ENCODE peak calls at places on chromosomes 7 and 10, in four cellular contexts. J is cardiac muscle cell, R is mammary epithelial cell, C is nephron progenitor cell. N is an unnamed sample.
A peak's percentile ranks its signal among the peaks of the same experiment; 100 is the strongest.

GRCh38 chr10:124586142-124586541 is 124.5 kb downstream of the LHPP start:
- DNase-seq in J (no peak), R (no peak), C (no peak), N (no peak)

GRCh38 chr7:140723002-140723401 is 26.5 kb downstream of the NDUFB2 start:
- DNase-seq in J (no peak), R (no peak), C (no peak), N (no peak)

GRCh38 chr7:36289833-36290661 is 99.6 kb upstream of the ANLN start:
- DNase-seq in J (no peak), R (no peak), C (no peak), N (peak; percentile 75)

GRCh38 chr10:2049560-2049959 is 312.2 kb upstream of the ADARB2 start:
- DNase-seq in J (no peak), R (peak; percentile 2), C (no peak), N (no peak)

GRCh38 chr7:99730992-99731391 is 4.0 kb downstream of the CYP3A7 start:
- DNase-seq in J (no peak), R (no peak), C (no peak), N (no peak)

GRCh38 chr7:110386006-110386405 is 704.9 kb upstream of the LRRN3 start:
- DNase-seq in J (no peak), R (peak; percentile 27), C (no peak), N (no peak)

GRCh38 chr10:121313119-121313858 is 285.0 kb downstream of the FGFR2 start:
- DNase-seq in J (peak; percentile 12), R (peak; percentile 86), C (no peak), N (peak; percentile 48)

GRCh38 chr10:34203966-34204630 is 611.0 kb downstream of the PARD3 start:
- DNase-seq in J (no peak), R (no peak), C (no peak), N (no peak)

GRCh38 chr10:21494221-21495001 is 31.1 kb downstream of the SKIDA1 start:
- DNase-seq in J (peak; percentile 65), R (no peak), C (peak; percentile 68), N (no peak)

GRCh38 chr7:140673063-140673769 is 471 bp downstream of the ADCK2 start:
- DNase-seq in J (no peak), R (peak; percentile 56), C (peak; percentile 67), N (peak; percentile 56)

GRCh38 chr10:94042001-94042813 is 48.5 kb downstream of the PLCE1 start:
- DNase-seq in J (peak; percentile 76), R (peak; percentile 23), C (no peak), N (peak; percentile 54)

GRCh38 chr7:43108255-43109011 is 4.0 kb upstream of the HECW1 start:
- DNase-seq in J (peak; percentile 72), R (peak; percentile 50), C (peak; percentile 87), N (peak; percentile 78)

GRCh38 chr10:79320785-79321493 is 26.3 kb upstream of the PPIF start:
- DNase-seq in J (peak; percentile 65), R (peak; percentile 99), C (no peak), N (peak; percentile 99)

GRCh38 chr10:72340510-72340895 is 14.2 kb downstream of the DNAJB12 start:
- DNase-seq in J (peak; percentile 70), R (no peak), C (peak; percentile 83), N (peak; percentile 68)

GRCh38 chr10:69409968-69410367 is 6.8 kb downstream of the TACR2 start:
- DNase-seq in J (peak; percentile 57), R (no peak), C (no peak), N (no peak)

GRCh38 chr10:43436291-43437140 is at the start of gene ZNF487:
- DNase-seq in J (peak; percentile 93), R (peak; percentile 90), C (peak; percentile 86), N (peak; percentile 84)

GRCh38 chr7:770336-770735 is 43.3 kb upstream of the PRKAR1B start:
- DNase-seq in J (no peak), R (no peak), C (no peak), N (no peak)

GRCh38 chr10:88389456-88389855 is 193.7 kb downstream of the RNLS start:
- DNase-seq in J (peak; percentile 81), R (peak; percentile 30), C (peak; percentile 9), N (peak; percentile 65)

GRCh38 chr10:63456437-63457210 is 9.2 kb downstream of the JMJD1C start:
- DNase-seq in J (peak; percentile 76), R (peak; percentile 37), C (no peak), N (peak; percentile 52)

GRCh38 chr10:131257027-131257426 is 54.5 kb downstream of the TCERG1L start:
- DNase-seq in J (no peak), R (no peak), C (no peak), N (no peak)

GRCh38 chr7:83005410-83005809 is 157.3 kb downstream of the PCLO start:
- DNase-seq in J (peak; percentile 10), R (no peak), C (no peak), N (no peak)

GRCh38 chr10:84360634-84361365 is 32.4 kb downstream of the CCSER2 start:
- DNase-seq in J (peak; percentile 54), R (peak; percentile 15), C (no peak), N (no peak)

DNA sequence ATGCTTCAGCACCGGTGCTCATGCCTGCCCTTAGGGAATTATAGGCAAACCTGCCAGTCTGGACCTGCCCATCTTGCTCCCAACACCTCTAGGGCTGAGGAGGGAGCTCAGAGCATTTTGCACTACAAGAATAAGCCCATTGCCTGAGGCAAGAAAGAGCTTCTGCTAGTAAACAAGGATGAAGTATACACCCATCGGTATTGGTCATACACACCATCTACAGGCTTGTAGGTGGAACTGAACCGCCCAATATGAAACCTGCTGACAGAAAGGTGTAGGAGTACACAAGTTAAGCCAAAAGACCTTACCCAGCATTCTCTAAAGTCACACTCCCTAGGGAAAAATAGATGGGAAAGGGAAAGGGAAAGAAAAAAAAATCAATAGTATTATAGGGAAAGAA is 957.0 kb upstream of the LRRTM3 start:
- DNase-seq in J (no peak), R (no peak), C (no peak), N (no peak)
- TF ChIP-seq CTCF in J (no peak), R (peak; percentile 13), C (no peak), N (no peak)

GRCh38 chr7:81604808-81605174 is 165.1 kb downstream of the HGF start:
- DNase-seq in J (no peak), R (no peak), C (no peak), N (no peak)
- TF ChIP-seq CTCF in J (no peak), R (no peak), C (no peak), N (no peak)

GRCh38 chr10:133355266-133355665 is 2.6 kb downstream of the FUOM start:
- DNase-seq in J (no peak), R (no peak), C (no peak), N (no peak)
- TF ChIP-seq CTCF in J (no peak), R (no peak), C (no peak), N (no peak)

DNA sequence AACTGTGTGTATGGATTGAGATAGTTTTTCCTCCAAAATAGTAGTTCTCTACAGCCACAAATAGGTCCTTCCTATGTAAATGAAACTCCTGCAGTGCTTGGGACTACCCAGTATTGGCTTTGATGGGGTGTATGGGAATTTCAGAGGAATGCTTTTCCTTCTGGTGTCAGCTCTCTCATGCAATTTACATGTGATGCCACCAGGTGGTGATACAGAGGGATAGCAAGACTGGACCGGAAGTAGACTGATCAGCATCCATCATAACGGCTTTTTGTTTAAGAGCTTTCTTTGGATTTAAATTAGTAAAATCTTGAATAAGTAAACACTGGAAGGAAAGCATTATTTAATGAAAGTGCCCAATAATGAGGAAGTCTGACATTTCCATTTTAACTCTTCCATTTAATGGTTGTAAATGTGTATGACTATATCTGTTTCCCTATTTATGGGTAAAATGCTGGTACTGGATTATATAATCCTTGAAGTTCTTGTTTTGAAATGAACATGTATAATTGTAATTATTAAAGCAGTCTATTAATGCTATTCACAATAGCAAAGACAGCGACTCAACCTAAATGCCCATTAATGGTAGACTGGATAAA is 22.7 kb downstream of the DYNC1I1 start:
- DNase-seq in J (peak; percentile 22), R (no peak), C (no peak), N (peak; percentile 53)
- TF ChIP-seq CTCF in J (peak; percentile 43), R (peak; percentile 72), C (peak; percentile 39), N (peak; percentile 50)

DNA sequence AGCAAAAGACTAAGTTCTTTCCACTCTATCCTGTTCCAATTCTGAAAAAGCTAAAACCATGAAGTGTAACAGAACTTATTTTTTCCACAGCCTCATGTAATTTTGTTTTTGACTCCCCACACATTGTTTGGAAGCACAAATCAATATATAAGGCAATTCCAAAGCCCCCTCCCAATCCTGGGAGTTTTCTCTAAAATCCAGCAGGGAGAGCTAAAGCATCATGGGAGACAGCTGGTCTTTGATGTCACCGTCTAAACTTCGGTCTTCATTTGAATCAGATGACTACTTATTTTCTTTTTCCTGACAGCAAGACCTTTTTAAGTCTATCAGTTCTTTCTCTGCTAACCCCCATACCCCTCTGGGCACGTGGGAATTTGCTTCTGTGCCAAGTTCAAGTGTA is 33.3 kb upstream of the PON1 start:
- DNase-seq in J (peak; percentile 7), R (no peak), C (no peak), N (no peak)
- TF ChIP-seq CTCF in J (peak; percentile 16), R (peak; percentile 22), C (no peak), N (no peak)

GRCh38 chr7:31937982-31938381 is 132.2 kb downstream of the PDE1C start:
- DNase-seq in J (no peak), R (no peak), C (no peak), N (no peak)

GRCh38 chr7:31935671-31936070 is 134.5 kb downstream of the PDE1C start:
- DNase-seq in J (no peak), R (no peak), C (no peak), N (no peak)

GRCh38 chr7:31939076-31939475 is 131.1 kb downstream of the PDE1C start:
- DNase-seq in J (no peak), R (no peak), C (no peak), N (no peak)

GRCh38 chr7:31940167-31940566 is 130.0 kb downstream of the PDE1C start:
- DNase-seq in J (no peak), R (no peak), C (no peak), N (no peak)

GRCh38 chr7:31938650-31939049 is 131.6 kb downstream of the PDE1C start:
- DNase-seq in J (no peak), R (peak; percentile 77), C (no peak), N (peak; percentile 22)
- TF ChIP-seq CTCF in J (no peak), R (peak; percentile 47), C (no peak), N (peak; percentile 23)

GRCh38 chr7:142919656-142920055 is 13.9 kb downstream of the TRPV5 start:
- DNase-seq in J (no peak), R (no peak), C (no peak), N (no peak)

GRCh38 chr7:142927949-142928348 is 5.6 kb downstream of the TRPV5 start:
- DNase-seq in J (no peak), R (no peak), C (no peak), N (no peak)

GRCh38 chr7:142930126-142930730 is 3.3 kb downstream of the TRPV5 start:
- DNase-seq in J (no peak), R (no peak), C (no peak), N (no peak)

GRCh38 chr7:142927085-142927745 is 6.3 kb downstream of the TRPV5 start:
- DNase-seq in J (no peak), R (no peak), C (no peak), N (no peak)

GRCh38 chr7:142925413-142925812 is 8.1 kb downstream of the TRPV5 start:
- DNase-seq in J (no peak), R (no peak), C (no peak), N (no peak)
- TF ChIP-seq CTCF in J (no peak), R (no peak), C (no peak), N (no peak)